ENCODE peak calls at places on chromosomes 1 and 21, in nine cellular contexts. One of them, this sample, is unnamed.
A peak's percentile ranks its signal among the peaks of the same experiment; 100 is the strongest.

GRCh38 chr1:198651685-198652400 is 13.0 kb downstream of the PTPRC start:
- DNase-seq in breast epithelium: no peak
- DNase-seq in GM23248: no peak
- DNase-seq in keratinocyte: no peak
- DNase-seq in CD4-positive, alpha-beta memory T cell: no peak
- DNase-seq in NT2/D1: no peak
- DNase-seq in gastrocnemius medialis: no peak
- DNase-seq in neuronal stem cell: no peak
- DNase-seq in effector memory CD4-positive, alpha-beta T cell: no peak
- DNase-seq in this sample: no peak

GRCh38 chr1:173161510-173162221 is 45.5 kb downstream of the TNFSF4 start:
- DNase-seq in breast epithelium: no peak
- DNase-seq in effector memory CD4-positive, alpha-beta T cell: no peak
- DNase-seq in CD4-positive, alpha-beta memory T cell: no peak
- DNase-seq in GM23248: peak; percentile 70
- DNase-seq in gastrocnemius medialis: no peak
- DNase-seq in neuronal stem cell: no peak
- DNase-seq in NT2/D1: no peak
- DNase-seq in keratinocyte: peak; percentile 44
- DNase-seq in this sample: no peak

GRCh38 chr1:188423088-188423487 is 1594.3 kb downstream of the PLA2G4A start:
- DNase-seq in effector memory CD4-positive, alpha-beta T cell: no peak
- DNase-seq in gastrocnemius medialis: no peak
- DNase-seq in GM23248: no peak
- DNase-seq in keratinocyte: no peak
- DNase-seq in CD4-positive, alpha-beta memory T cell: no peak
- DNase-seq in neuronal stem cell: no peak
- DNase-seq in breast epithelium: no peak
- DNase-seq in NT2/D1: no peak
- DNase-seq in this sample: no peak

GRCh38 chr1:186499571-186499970 is 38.7 kb upstream of the PDC start:
- DNase-seq in keratinocyte: no peak
- DNase-seq in gastrocnemius medialis: no peak
- DNase-seq in CD4-positive, alpha-beta memory T cell: no peak
- DNase-seq in neuronal stem cell: peak; percentile 1
- DNase-seq in effector memory CD4-positive, alpha-beta T cell: no peak
- DNase-seq in breast epithelium: no peak
- DNase-seq in GM23248: no peak
- DNase-seq in NT2/D1: no peak
- DNase-seq in this sample: no peak

GRCh38 chr1:228342627-228343210 is 63.9 kb downstream of the TRIM11 start:
- DNase-seq in breast epithelium: no peak
- DNase-seq in keratinocyte: no peak
- DNase-seq in GM23248: no peak
- DNase-seq in gastrocnemius medialis: peak; percentile 62
- DNase-seq in CD4-positive, alpha-beta memory T cell: no peak
- DNase-seq in NT2/D1: no peak
- DNase-seq in neuronal stem cell: no peak
- DNase-seq in effector memory CD4-positive, alpha-beta T cell: no peak
- DNase-seq in this sample: no peak

GRCh38 chr1:25486602-25487001 is 55.9 kb downstream of the MACO1 start:
- DNase-seq in CD4-positive, alpha-beta memory T cell: no peak
- DNase-seq in effector memory CD4-positive, alpha-beta T cell: no peak
- DNase-seq in breast epithelium: no peak
- DNase-seq in keratinocyte: no peak
- DNase-seq in neuronal stem cell: no peak
- DNase-seq in gastrocnemius medialis: no peak
- DNase-seq in NT2/D1: no peak
- DNase-seq in GM23248: peak; percentile 62
- DNase-seq in this sample: no peak

GRCh38 chr1:179178135-179178630 is 51.3 kb downstream of the ABL2 start:
- DNase-seq in GM23248: peak; percentile 30
- DNase-seq in effector memory CD4-positive, alpha-beta T cell: no peak
- DNase-seq in breast epithelium: no peak
- DNase-seq in neuronal stem cell: no peak
- DNase-seq in gastrocnemius medialis: no peak
- DNase-seq in NT2/D1: no peak
- DNase-seq in keratinocyte: no peak
- DNase-seq in CD4-positive, alpha-beta memory T cell: no peak
- DNase-seq in this sample: no peak

GRCh38 chr1:192266645-192267044 is 50.1 kb upstream of the RGS21 start:
- DNase-seq in keratinocyte: no peak
- DNase-seq in GM23248: no peak
- DNase-seq in breast epithelium: no peak
- DNase-seq in effector memory CD4-positive, alpha-beta T cell: no peak
- DNase-seq in neuronal stem cell: no peak
- DNase-seq in gastrocnemius medialis: no peak
- DNase-seq in CD4-positive, alpha-beta memory T cell: no peak
- DNase-seq in NT2/D1: no peak
- DNase-seq in this sample: no peak

GRCh38 chr1:244730934-244731434 is 78.1 kb downstream of the DESI2 start:
- DNase-seq in keratinocyte: no peak
- DNase-seq in gastrocnemius medialis: no peak
- DNase-seq in NT2/D1: no peak
- DNase-seq in breast epithelium: no peak
- DNase-seq in CD4-positive, alpha-beta memory T cell: no peak
- DNase-seq in effector memory CD4-positive, alpha-beta T cell: no peak
- DNase-seq in GM23248: no peak
- DNase-seq in neuronal stem cell: peak; percentile 17
- DNase-seq in this sample: no peak

GRCh38 chr21:35458406-35458805 is 409.3 kb upstream of the RUNX1 start:
- DNase-seq in effector memory CD4-positive, alpha-beta T cell: no peak
- DNase-seq in keratinocyte: no peak
- DNase-seq in gastrocnemius medialis: no peak
- DNase-seq in CD4-positive, alpha-beta memory T cell: no peak
- DNase-seq in NT2/D1: no peak
- DNase-seq in GM23248: no peak
- DNase-seq in breast epithelium: no peak
- DNase-seq in neuronal stem cell: no peak
- DNase-seq in this sample: no peak

GRCh38 chr21:46441331-46441730 is 17.4 kb upstream of the DIP2A start:
- DNase-seq in NT2/D1: no peak
- DNase-seq in breast epithelium: no peak
- DNase-seq in CD4-positive, alpha-beta memory T cell: no peak
- DNase-seq in neuronal stem cell: no peak
- DNase-seq in keratinocyte: no peak
- DNase-seq in gastrocnemius medialis: no peak
- DNase-seq in effector memory CD4-positive, alpha-beta T cell: no peak
- DNase-seq in GM23248: no peak
- DNase-seq in this sample: no peak

GRCh38 chr1:21822349-21822748 is 10.3 kb downstream of the LDLRAD2 start:
- DNase-seq in effector memory CD4-positive, alpha-beta T cell: no peak
- DNase-seq in neuronal stem cell: peak; percentile 11
- DNase-seq in gastrocnemius medialis: no peak
- DNase-seq in GM23248: peak; percentile 33
- DNase-seq in keratinocyte: no peak
- DNase-seq in NT2/D1: no peak
- DNase-seq in CD4-positive, alpha-beta memory T cell: no peak
- DNase-seq in breast epithelium: no peak
- DNase-seq in this sample: no peak

GRCh38 chr1:4060850-4061249 is 160.8 kb upstream of the C1orf174 start:
- DNase-seq in CD4-positive, alpha-beta memory T cell: no peak
- DNase-seq in breast epithelium: no peak
- DNase-seq in neuronal stem cell: no peak
- DNase-seq in keratinocyte: no peak
- DNase-seq in NT2/D1: no peak
- DNase-seq in effector memory CD4-positive, alpha-beta T cell: no peak
- DNase-seq in GM23248: no peak
- DNase-seq in gastrocnemius medialis: no peak
- DNase-seq in this sample: no peak

GRCh38 chr1:4062992-4063391 is 162.9 kb upstream of the C1orf174 start:
- DNase-seq in CD4-positive, alpha-beta memory T cell: no peak
- DNase-seq in NT2/D1: no peak
- DNase-seq in breast epithelium: no peak
- DNase-seq in GM23248: no peak
- DNase-seq in gastrocnemius medialis: no peak
- DNase-seq in keratinocyte: no peak
- DNase-seq in neuronal stem cell: no peak
- DNase-seq in effector memory CD4-positive, alpha-beta T cell: no peak
- DNase-seq in this sample: no peak

GRCh38 chr1:4062560-4062959 is 162.5 kb upstream of the C1orf174 start:
- DNase-seq in gastrocnemius medialis: no peak
- DNase-seq in GM23248: no peak
- DNase-seq in keratinocyte: no peak
- DNase-seq in CD4-positive, alpha-beta memory T cell: no peak
- DNase-seq in breast epithelium: no peak
- DNase-seq in neuronal stem cell: no peak
- DNase-seq in effector memory CD4-positive, alpha-beta T cell: no peak
- DNase-seq in NT2/D1: no peak
- DNase-seq in this sample: no peak

GRCh38 chr1:4062041-4062440 is 162.0 kb upstream of the C1orf174 start:
- DNase-seq in CD4-positive, alpha-beta memory T cell: no peak
- DNase-seq in effector memory CD4-positive, alpha-beta T cell: no peak
- DNase-seq in gastrocnemius medialis: no peak
- DNase-seq in NT2/D1: no peak
- DNase-seq in GM23248: no peak
- DNase-seq in keratinocyte: no peak
- DNase-seq in neuronal stem cell: no peak
- DNase-seq in breast epithelium: no peak
- DNase-seq in this sample: no peak

GRCh38 chr1:4061521-4062031 is 161.5 kb upstream of the C1orf174 start:
- DNase-seq in NT2/D1: no peak
- DNase-seq in CD4-positive, alpha-beta memory T cell: no peak
- DNase-seq in effector memory CD4-positive, alpha-beta T cell: no peak
- DNase-seq in GM23248: no peak
- DNase-seq in neuronal stem cell: no peak
- DNase-seq in breast epithelium: no peak
- DNase-seq in keratinocyte: no peak
- DNase-seq in gastrocnemius medialis: no peak
- DNase-seq in this sample: no peak
- H3K9me3 ChIP-seq in NT2/D1: no peaks in the 10 kb centered on the region
- H3K9me3 ChIP-seq in CD4-positive, alpha-beta memory T cell: no peaks in the 10 kb centered on the region
- H3K9me3 ChIP-seq in effector memory CD4-positive, alpha-beta T cell: no peaks in the 10 kb centered on the region
- H3K9me3 ChIP-seq in GM23248: no peaks in the 10 kb centered on the region
- H3K9me3 ChIP-seq in neuronal stem cell: peaks cover 2% of the 10 kb centered on the region
- H3K9me3 ChIP-seq in breast epithelium: no peaks in the 10 kb centered on the region
- H3K9me3 ChIP-seq in keratinocyte: peaks cover 35% of the 10 kb centered on the region
- H3K9me3 ChIP-seq in gastrocnemius medialis: no peaks in the 10 kb centered on the region
- H3K9me3 ChIP-seq in this sample: no peaks in the 10 kb centered on the region

GRCh38 chr1:42504535-42505128 is 41.5 kb downstream of the CCDC30 start:
- DNase-seq in GM23248: no peak
- DNase-seq in CD4-positive, alpha-beta memory T cell: no peak
- DNase-seq in effector memory CD4-positive, alpha-beta T cell: no peak
- DNase-seq in NT2/D1: no peak
- DNase-seq in neuronal stem cell: no peak
- DNase-seq in breast epithelium: no peak
- DNase-seq in keratinocyte: no peak
- DNase-seq in gastrocnemius medialis: no peak
- DNase-seq in this sample: no peak

DNA sequence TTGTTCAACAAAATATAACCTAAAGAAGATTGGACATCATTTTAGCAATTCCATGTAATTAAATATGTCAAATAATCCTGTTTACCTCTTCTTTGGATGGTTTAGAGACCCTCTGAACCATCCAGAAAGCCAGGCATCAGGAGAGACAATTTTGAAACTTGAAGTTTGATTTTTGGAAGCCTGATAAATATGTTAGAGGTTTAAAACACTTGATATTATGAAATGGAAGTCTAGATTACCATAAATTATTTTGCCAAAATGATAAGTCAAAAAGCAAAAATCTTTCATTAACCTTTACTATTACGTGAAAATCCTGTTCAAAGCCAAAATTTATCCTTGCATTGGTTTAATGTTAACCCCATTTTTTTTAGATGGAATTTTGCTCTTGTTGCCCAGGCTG is 43.5 kb downstream of the CCDC30 start:
- DNase-seq in CD4-positive, alpha-beta memory T cell: no peak
- DNase-seq in GM23248: no peak
- DNase-seq in gastrocnemius medialis: no peak
- DNase-seq in keratinocyte: no peak
- DNase-seq in breast epithelium: no peak
- DNase-seq in neuronal stem cell: no peak
- DNase-seq in effector memory CD4-positive, alpha-beta T cell: no peak
- DNase-seq in NT2/D1: no peak
- DNase-seq in this sample: no peak
- H3K9me3 ChIP-seq in CD4-positive, alpha-beta memory T cell: peaks cover 10% of the 10 kb centered on the region
- H3K9me3 ChIP-seq in GM23248: peaks cover 8% of the 10 kb centered on the region
- H3K9me3 ChIP-seq in gastrocnemius medialis: peaks cover 16% of the 10 kb centered on the region
- H3K9me3 ChIP-seq in keratinocyte: peaks cover 2% of the 10 kb centered on the region
- H3K9me3 ChIP-seq in breast epithelium: peaks cover 51% of the 10 kb centered on the region
- H3K9me3 ChIP-seq in neuronal stem cell: peaks cover 23% of the 10 kb centered on the region
- H3K9me3 ChIP-seq in effector memory CD4-positive, alpha-beta T cell: no peaks in the 10 kb centered on the region
- H3K9me3 ChIP-seq in NT2/D1: peaks cover 94% of the 10 kb centered on the region
- H3K9me3 ChIP-seq in this sample: peaks cover 40% of the 10 kb centered on the region

DNA sequence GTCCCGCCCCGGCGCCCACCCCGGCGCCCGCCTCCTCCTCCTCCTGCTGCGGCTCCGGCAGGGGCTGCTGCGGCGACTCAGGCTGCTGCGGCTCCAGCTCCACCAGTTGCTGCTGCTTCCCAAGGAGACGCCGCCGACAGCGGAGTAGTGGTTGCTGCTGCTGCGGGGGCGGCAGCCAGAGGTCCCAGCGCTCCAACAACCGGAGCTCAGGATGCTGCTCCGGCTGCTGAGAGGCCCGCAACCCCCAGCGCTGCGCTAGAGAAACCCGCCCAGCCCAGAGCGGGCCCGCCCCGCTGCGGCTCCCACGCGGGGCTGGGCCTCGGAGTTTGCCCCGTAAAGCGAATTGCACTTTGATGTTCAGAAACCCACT is 1.2 kb downstream of the CRCT1 start:
- DNase-seq in effector memory CD4-positive, alpha-beta T cell: no peak
- DNase-seq in GM23248: peak; percentile 85
- DNase-seq in neuronal stem cell: no peak
- DNase-seq in gastrocnemius medialis: no peak
- DNase-seq in keratinocyte: no peak
- DNase-seq in breast epithelium: no peak
- DNase-seq in CD4-positive, alpha-beta memory T cell: no peak
- DNase-seq in NT2/D1: peak; percentile 27
- DNase-seq in this sample: no peak
- H3K9me3 ChIP-seq in effector memory CD4-positive, alpha-beta T cell: no peaks in the 10 kb centered on the region
- H3K9me3 ChIP-seq in GM23248: no peaks in the 10 kb centered on the region
- H3K9me3 ChIP-seq in neuronal stem cell: peaks cover 43% of the 10 kb centered on the region
- H3K9me3 ChIP-seq in gastrocnemius medialis: no peaks in the 10 kb centered on the region
- H3K9me3 ChIP-seq in keratinocyte: no peaks in the 10 kb centered on the region
- H3K9me3 ChIP-seq in breast epithelium: no peaks in the 10 kb centered on the region
- H3K9me3 ChIP-seq in CD4-positive, alpha-beta memory T cell: no peaks in the 10 kb centered on the region
- H3K9me3 ChIP-seq in NT2/D1: no peaks in the 10 kb centered on the region
- H3K9me3 ChIP-seq in this sample: no peaks in the 10 kb centered on the region

GRCh38 chr21:44438531-44439210 is 16.6 kb upstream of the LRRC3 start:
- DNase-seq in breast epithelium: no peak
- DNase-seq in keratinocyte: no peak
- DNase-seq in effector memory CD4-positive, alpha-beta T cell: no peak
- DNase-seq in gastrocnemius medialis: peak; percentile 4
- DNase-seq in CD4-positive, alpha-beta memory T cell: no peak
- DNase-seq in NT2/D1: no peak
- DNase-seq in GM23248: no peak
- DNase-seq in neuronal stem cell: no peak
- DNase-seq in this sample: no peak
- H3K9me3 ChIP-seq in breast epithelium: no peaks in the 10 kb centered on the region
- H3K9me3 ChIP-seq in keratinocyte: no peaks in the 10 kb centered on the region
- H3K9me3 ChIP-seq in effector memory CD4-positive, alpha-beta T cell: no peaks in the 10 kb centered on the region
- H3K9me3 ChIP-seq in gastrocnemius medialis: no peaks in the 10 kb centered on the region
- H3K9me3 ChIP-seq in CD4-positive, alpha-beta memory T cell: no peaks in the 10 kb centered on the region
- H3K9me3 ChIP-seq in NT2/D1: no peaks in the 10 kb centered on the region
- H3K9me3 ChIP-seq in GM23248: no peaks in the 10 kb centered on the region
- H3K9me3 ChIP-seq in neuronal stem cell: peaks cover 1% of the 10 kb centered on the region
- H3K9me3 ChIP-seq in this sample: no peaks in the 10 kb centered on the region

GRCh38 chr21:28482657-28483056 is 510.0 kb downstream of the LTN1 start:
- DNase-seq in neuronal stem cell: no peak
- DNase-seq in GM23248: no peak
- DNase-seq in effector memory CD4-positive, alpha-beta T cell: no peak
- DNase-seq in CD4-positive, alpha-beta memory T cell: no peak
- DNase-seq in keratinocyte: no peak
- DNase-seq in NT2/D1: no peak
- DNase-seq in breast epithelium: no peak
- DNase-seq in gastrocnemius medialis: no peak
- DNase-seq in this sample: no peak
- H3K9me3 ChIP-seq in neuronal stem cell: no peaks in the 10 kb centered on the region
- H3K9me3 ChIP-seq in GM23248: no peaks in the 10 kb centered on the region
- H3K9me3 ChIP-seq in effector memory CD4-positive, alpha-beta T cell: no peaks in the 10 kb centered on the region
- H3K9me3 ChIP-seq in CD4-positive, alpha-beta memory T cell: no peaks in the 10 kb centered on the region
- H3K9me3 ChIP-seq in keratinocyte: no peaks in the 10 kb centered on the region
- H3K9me3 ChIP-seq in NT2/D1: peaks cover 4% of the 10 kb centered on the region
- H3K9me3 ChIP-seq in breast epithelium: no peaks in the 10 kb centered on the region
- H3K9me3 ChIP-seq in gastrocnemius medialis: no peaks in the 10 kb centered on the region
- H3K9me3 ChIP-seq in this sample: no peaks in the 10 kb centered on the region

GRCh38 chr1:2871246-2871815 is 69.8 kb upstream of the TTC34 start:
- DNase-seq in keratinocyte: no peak
- DNase-seq in NT2/D1: no peak
- DNase-seq in neuronal stem cell: no peak
- DNase-seq in breast epithelium: no peak
- DNase-seq in GM23248: no peak
- DNase-seq in effector memory CD4-positive, alpha-beta T cell: no peak
- DNase-seq in gastrocnemius medialis: no peak
- DNase-seq in CD4-positive, alpha-beta memory T cell: no peak
- DNase-seq in this sample: no peak
- H3K9me3 ChIP-seq in keratinocyte: peaks cover 15% of the 10 kb centered on the region
- H3K9me3 ChIP-seq in NT2/D1: peaks cover 16% of the 10 kb centered on the region
- H3K9me3 ChIP-seq in neuronal stem cell: peaks cover 18% of the 10 kb centered on the region
- H3K9me3 ChIP-seq in breast epithelium: peaks cover 38% of the 10 kb centered on the region
- H3K9me3 ChIP-seq in GM23248: no peaks in the 10 kb centered on the region
- H3K9me3 ChIP-seq in effector memory CD4-positive, alpha-beta T cell: peaks cover 6% of the 10 kb centered on the region
- H3K9me3 ChIP-seq in gastrocnemius medialis: peaks cover 18% of the 10 kb centered on the region
- H3K9me3 ChIP-seq in CD4-positive, alpha-beta memory T cell: peaks cover 11% of the 10 kb centered on the region
- H3K9me3 ChIP-seq in this sample: peaks cover 16% of the 10 kb centered on the region

This sample was measured in CD4-positive, CD25-positive, alpha-beta regulatory T cell.